ENCODE peak calls at places on chromosomes 11 and 22, in seven cellular contexts. A is AG09309; J is tibial nerve; X is mesendoderm; V is CD8-positive, alpha-beta T cell; P is adipocyte; Q is IMR-90. T is an unnamed sample.

GRCh38 chr11:678297-678696 is 16.7 kb downstream of the DEAF1 start:
- DNase-seq in A (no peak), J (no peak), X (no peak), V (no peak), P (no peak), Q (no peak), T (no peak)

GRCh38 chr11:45410391-45411215 is 124.5 kb upstream of the SYT13 start:
- DNase-seq in A (no peak), J (no peak), X (peak), V (no peak), P (no peak), Q (no peak), T (no peak)

GRCh38 chr11:114277637-114278341 is 18.4 kb upstream of the NNMT start:
- DNase-seq in A (no peak), J (no peak), X (no peak), V (no peak), P (no peak), Q (no peak), T (no peak)

GRCh38 chr22:19422440-19423301 is 8.9 kb downstream of the HIRA start:
- DNase-seq in A (no peak), J (no peak), X (peak), V (no peak), P (peak), Q (no peak), T (peak)

GRCh38 chr11:74468058-74468457 is 709 bp upstream of the KCNE3 start:
- DNase-seq in A (no peak), J (no peak), X (peak), V (no peak), P (no peak), Q (no peak), T (no peak)

GRCh38 chr11:73204711-73205121 is 13.4 kb upstream of the P2RY2 start:
- DNase-seq in A (no peak), J (peak), X (no peak), V (no peak), P (no peak), Q (no peak), T (no peak)

GRCh38 chr11:2419638-2420501 is 19.3 kb downstream of the TSSC4 start:
- DNase-seq in A (peak), J (peak), X (peak), V (peak), P (peak), Q (peak), T (peak)

GRCh38 chr11:44562836-44563460 is 2.5 kb upstream of the CD82 start:
- DNase-seq in A (no peak), J (no peak), X (no peak), V (no peak), P (no peak), Q (no peak), T (no peak)

GRCh38 chr11:34978236-34979191 is 62.1 kb downstream of the PDHX start:
- DNase-seq in A (no peak), J (no peak), X (peak), V (no peak), P (no peak), Q (no peak), T (peak)

GRCh38 chr11:79922641-79923040 is 481.8 kb upstream of the TENM4 start:
- DNase-seq in A (no peak), J (no peak), X (no peak), V (no peak), P (no peak), Q (peak), T (no peak)

GRCh38 chr11:134024420-134025085 is 44.3 kb upstream of the JAM3 start:
- DNase-seq in A (no peak), J (no peak), X (no peak), V (no peak), P (no peak), Q (peak), T (no peak)

GRCh38 chr22:49525776-49526535 is 301.7 kb downstream of the BRD1 start:
- DNase-seq in A (no peak), J (no peak), X (no peak), V (no peak), P (no peak), Q (no peak), T (no peak)

GRCh38 chr11:107549954-107550285 is 15.6 kb downstream of the ALKBH8 start:
- DNase-seq in A (no peak), J (no peak), X (no peak), V (no peak), P (no peak), Q (no peak), T (no peak)

GRCh38 chr11:119093951-119094815 is 7.5 kb downstream of the DPAGT1 start:
- DNase-seq in A (no peak), J (peak), X (no peak), V (peak), P (peak), Q (peak), T (peak)

GRCh38 chr11:118911880-118912741 is 13.6 kb downstream of the BCL9L start:
- DNase-seq in A (no peak), J (peak), X (peak), V (peak), P (peak), Q (peak), T (peak)

GRCh38 chr11:1749020-1749758 is 1.2 kb downstream of the IFITM10 start:
- DNase-seq in A (no peak), J (no peak), X (no peak), V (no peak), P (peak), Q (no peak), T (no peak)

GRCh38 chr11:75626692-75627536 is 41.9 kb downstream of the MAP6 start:
- DNase-seq in A (no peak), J (no peak), X (no peak), V (no peak), P (peak), Q (peak), T (peak)

GRCh38 chr11:112310414-112310813 is 49.8 kb upstream of the PLET1 start:
- DNase-seq in A (no peak), J (no peak), X (no peak), V (no peak), P (no peak), Q (peak), T (peak)

GRCh38 chr22:28345304-28345703 is 334.3 kb downstream of the TTC28 start:
- DNase-seq in A (no peak), J (no peak), X (peak), V (no peak), P (peak), Q (no peak), T (no peak)

GRCh38 chr22:39236321-39237275 is 8.2 kb downstream of the PDGFB start:
- DNase-seq in A (no peak), J (no peak), X (no peak), V (peak), P (no peak), Q (no peak), T (no peak)

GRCh38 chr11:33774356-33775063 is at the start of gene FBXO3:
- DNase-seq in A (no peak), J (peak), X (peak), V (peak), P (peak), Q (peak), T (peak)

GRCh38 chr11:123062892-123063395 is 1.0 kb upstream of the HSPA8 start:
- DNase-seq in A (peak), J (no peak), X (peak), V (no peak), P (no peak), Q (peak), T (peak)

GRCh38 chr11:65892661-65893317 is 2.3 kb downstream of the CCDC85B start:
- DNase-seq in A (no peak), J (no peak), X (no peak), V (no peak), P (no peak), Q (no peak), T (no peak)
- H3K4me3 ChIP-seq in A (peak), J (no peak), X (no peak), V (peak), P (peak), Q (no peak), T (no peak)

GRCh38 chr22:46198274-46198673 is 47.9 kb downstream of the PPARA start:
- DNase-seq in A (no peak), J (no peak), X (no peak), V (no peak), P (no peak), Q (no peak), T (no peak)

GRCh38 chr22:46203590-46203980 is 46.5 kb downstream of the CDPF1 start:
- DNase-seq in A (no peak), J (no peak), X (no peak), V (no peak), P (no peak), Q (no peak), T (no peak)

GRCh38 chr22:46202897-46203589 is 47.0 kb downstream of the CDPF1 start:
- DNase-seq in A (no peak), J (no peak), X (no peak), V (no peak), P (no peak), Q (no peak), T (no peak)

GRCh38 chr22:46196268-46196667 is 45.9 kb downstream of the PPARA start:
- DNase-seq in A (no peak), J (no peak), X (no peak), V (no peak), P (no peak), Q (no peak), T (no peak)

DNA sequence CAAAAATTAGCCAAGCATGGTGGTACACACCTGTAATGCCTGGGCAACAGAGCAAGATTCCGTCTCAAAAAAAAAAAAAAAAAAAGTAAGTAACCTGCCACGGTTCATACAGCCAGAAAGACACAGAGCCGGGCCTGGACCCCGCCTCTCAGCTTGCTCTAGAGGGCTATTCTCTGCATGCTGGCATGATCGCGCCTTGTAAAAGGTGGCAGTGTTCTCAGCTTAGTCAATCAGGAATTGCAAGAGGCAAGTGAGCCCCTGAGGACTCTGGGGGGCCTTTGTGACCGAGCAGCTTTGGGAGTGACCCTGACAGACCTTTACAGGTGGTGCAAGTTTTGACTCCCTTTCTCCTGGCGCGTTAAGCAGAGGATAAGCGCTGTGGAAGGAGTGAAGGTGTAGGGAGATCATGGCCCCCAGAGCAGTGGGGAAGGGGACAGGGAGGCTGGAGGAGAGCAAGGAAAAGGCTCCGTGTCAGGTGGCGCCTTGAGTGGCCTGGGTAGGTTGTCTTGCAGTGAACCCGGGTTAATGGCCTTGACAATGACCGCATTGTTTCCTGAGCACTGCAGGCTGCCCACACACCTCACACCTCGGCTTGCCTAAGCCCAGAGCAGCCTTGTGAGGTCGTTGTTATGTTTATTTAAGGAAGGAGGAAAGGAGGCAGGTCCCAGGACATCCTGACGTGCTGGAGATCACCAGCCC is 48.9 kb downstream of the CDPF1 start:
- DNase-seq in A (no peak), J (no peak), X (peak), V (no peak), P (no peak), Q (no peak), T (no peak)
- H3K4me3 ChIP-seq in A (no peak), J (no peak), X (no peak), V (no peak), P (no peak), Q (no peak), T (no peak)

DNA sequence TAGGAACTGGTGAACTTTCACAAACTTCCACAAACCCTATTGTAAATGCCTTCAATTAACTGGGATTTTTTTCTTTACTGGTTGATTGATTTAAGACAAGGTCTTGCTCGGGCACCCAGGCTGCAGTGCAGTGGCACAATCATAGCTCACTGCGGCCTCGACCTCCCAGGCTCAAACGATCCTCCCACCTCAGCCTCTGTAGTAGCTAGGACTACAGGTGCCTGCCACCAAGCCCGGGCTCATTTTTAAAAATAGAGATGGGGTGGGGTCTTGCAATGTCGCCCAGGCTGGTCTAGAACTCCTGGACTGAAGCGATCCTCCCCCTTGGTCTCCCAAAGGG is 35.7 kb upstream of the POLA2 start:
- DNase-seq in A (no peak), J (no peak), X (no peak), V (no peak), P (no peak), Q (no peak), T (no peak)
- H3K4me3 ChIP-seq in A (peak), J (peak), X (no peak), V (peak), P (peak), Q (no peak), T (peak)

GRCh38 chr22:45505991-45506743 is 3.5 kb downstream of the FBLN1 start:
- DNase-seq in A (no peak), J (no peak), X (no peak), V (no peak), P (no peak), Q (no peak), T (no peak)
- H3K4me3 ChIP-seq in A (no peak), J (peak), X (no peak), V (no peak), P (no peak), Q (no peak), T (no peak)

GRCh38 chr11:18790820-18791174 is 801 bp downstream of the PTPN5 start:
- DNase-seq in A (no peak), J (no peak), X (peak), V (no peak), P (no peak), Q (no peak), T (no peak)
- H3K4me3 ChIP-seq in A (no peak), J (peak), X (no peak), V (no peak), P (no peak), Q (no peak), T (no peak)

DNA sequence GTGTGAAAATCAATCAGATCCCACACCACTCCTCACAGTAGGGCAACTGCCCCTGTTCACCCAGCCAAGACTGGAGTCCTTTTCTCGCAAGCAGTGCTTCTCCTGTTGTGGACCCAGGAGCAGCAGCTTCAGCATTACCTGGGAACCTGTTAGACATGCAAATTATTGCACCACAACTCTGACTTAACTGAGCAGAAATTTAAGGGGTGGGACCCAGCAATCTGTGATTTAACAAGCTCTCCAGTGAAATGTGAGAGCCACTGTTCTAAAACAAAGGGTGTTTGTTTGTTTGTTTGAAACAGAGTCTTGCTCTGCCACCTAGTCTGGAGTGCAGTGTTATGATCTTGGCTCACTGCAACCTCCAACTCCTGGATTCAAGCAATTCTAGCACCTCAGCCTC is 591.4 kb downstream of the SOX6 start:
- DNase-seq in A (no peak), J (no peak), X (peak), V (no peak), P (no peak), Q (no peak), T (no peak)
- H3K4me3 ChIP-seq in A (no peak), J (no peak), X (no peak), V (no peak), P (no peak), Q (no peak), T (no peak)

T was measured in choroid plexus epithelial cell.